ENCODE peak calls at places on chromosomes 4 and X, in six cellular contexts. C is CD8-positive, alpha-beta T cell; Z is psoas muscle; J is AG10803; D is WTC11; W is body of pancreas. T is an unnamed sample.

GRCh38 chrX:123425904-123426303 is 241.8 kb downstream of the GRIA3 start:
- DNase-seq in C (no peak), Z (no peak), J (peak; percentile 68), D (no peak), W (no peak), T (peak; percentile 22)

GRCh38 chr4:185656467-185656890 is 121.2 kb upstream of the PDLIM3 start:
- DNase-seq in C (no peak), Z (peak; percentile 54), J (peak; percentile 58), D (peak; percentile 47), W (peak; percentile 63), T (peak; percentile 90)

GRCh38 chr4:3699678-3700077 is 66.5 kb upstream of the ADRA2C start:
- DNase-seq in C (no peak), Z (peak; percentile 19), J (no peak), D (no peak), W (no peak), T (peak; percentile 57)

GRCh38 chrX:47169726-47170515 is 23.7 kb upstream of the UBA1 start:
- DNase-seq in C (peak; percentile 45), Z (no peak), J (peak; percentile 36), D (no peak), W (no peak), T (no peak)

GRCh38 chr4:88939697-88940096 is 117.3 kb downstream of the FAM13A start:
- DNase-seq in C (no peak), Z (no peak), J (peak; percentile 13), D (no peak), W (no peak), T (no peak)

GRCh38 chr4:102625232-102625930 is 124.2 kb downstream of the NFKB1 start:
- DNase-seq in C (peak; percentile 80), Z (no peak), J (peak; percentile 52), D (peak; percentile 46), W (peak; percentile 52), T (no peak)

GRCh38 chrX:130118396-130118795 is 8.1 kb upstream of the ELF4 start:
- DNase-seq in C (no peak), Z (no peak), J (peak; percentile 87), D (no peak), W (no peak), T (no peak)

GRCh38 chrX:11781734-11782370 is 23.8 kb downstream of the MSL3 start:
- DNase-seq in C (no peak), Z (no peak), J (no peak), D (peak; percentile 10), W (no peak), T (no peak)

GRCh38 chrX:2474963-2475726 is 25.6 kb downstream of the DHRSX start:
- DNase-seq in C (no peak), Z (no peak), J (no peak), D (no peak), W (no peak), T (no peak)

GRCh38 chrX:131827935-131828334 is 195.2 kb upstream of the STK26 start:
- DNase-seq in C (no peak), Z (no peak), J (no peak), D (peak; percentile 23), W (peak; percentile 13), T (no peak)

GRCh38 chr4:52982246-52982950 is 120.3 kb downstream of the RASL11B start:
- DNase-seq in C (no peak), Z (no peak), J (peak; percentile 73), D (no peak), W (peak; percentile 22), T (no peak)
- TF ChIP-seq CTCF in C (no peak), Z (peak; percentile 80), J (peak; percentile 91), D (no peak), W (peak; percentile 82), T (peak; percentile 64)

GRCh38 chr4:95641571-95641970 is 92.8 kb upstream of the UNC5C start:
- DNase-seq in C (no peak), Z (no peak), J (no peak), D (no peak), W (no peak), T (no peak)

GRCh38 chr4:95638920-95639501 is 90.2 kb upstream of the UNC5C start:
- DNase-seq in C (no peak), Z (no peak), J (no peak), D (no peak), W (no peak), T (no peak)

GRCh38 chr4:95636061-95636460 is 87.3 kb upstream of the UNC5C start:
- DNase-seq in C (no peak), Z (no peak), J (no peak), D (no peak), W (no peak), T (no peak)

GRCh38 chr4:95640337-95640736 is 91.6 kb upstream of the UNC5C start:
- DNase-seq in C (no peak), Z (no peak), J (no peak), D (no peak), W (no peak), T (no peak)

DNA sequence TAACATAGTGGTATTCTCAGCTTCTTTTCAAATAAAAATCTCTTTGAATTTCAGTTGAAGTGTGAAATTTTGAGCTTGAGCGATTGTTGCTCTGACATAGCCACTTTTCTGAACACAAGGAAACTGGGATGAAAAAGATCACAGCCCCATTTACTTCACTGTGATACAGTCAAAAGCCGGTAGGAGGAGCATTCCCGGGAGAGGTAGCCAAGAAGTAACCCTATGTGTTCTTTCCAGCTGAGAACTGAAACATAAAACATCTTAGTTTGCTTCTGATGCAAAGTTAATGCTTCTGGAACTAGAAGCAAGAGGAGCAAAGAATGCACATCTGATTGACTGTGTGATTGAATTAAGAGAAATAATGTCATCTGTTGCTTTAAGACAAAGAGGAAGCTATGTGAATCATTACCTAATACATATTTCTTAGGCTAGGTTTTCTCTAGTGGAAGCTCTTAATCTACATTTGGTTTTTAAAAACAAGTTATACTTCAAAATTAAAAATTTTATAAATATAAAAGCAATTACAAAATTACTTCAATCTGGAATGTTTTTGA is 88.4 kb upstream of the UNC5C start:
- DNase-seq in C (no peak), Z (no peak), J (no peak), D (peak; percentile 25), W (peak; percentile 2), T (no peak)
- TF ChIP-seq CTCF in C (no peak), Z (no peak), J (no peak), D (peak; percentile 41), W (peak; percentile 42), T (no peak)

GRCh38 chr4:85126991-85127591 is 160.6 kb upstream of the WDFY3 start:
- DNase-seq in C (no peak), Z (no peak), J (no peak), D (no peak), W (peak; percentile 20), T (no peak)

GRCh38 chr4:85132117-85132516 is 165.6 kb upstream of the WDFY3 start:
- DNase-seq in C (no peak), Z (no peak), J (no peak), D (no peak), W (no peak), T (no peak)

GRCh38 chr4:85128246-85129204 is 162.0 kb upstream of the WDFY3 start:
- DNase-seq in C (no peak), Z (no peak), J (no peak), D (no peak), W (no peak), T (no peak)

GRCh38 chr4:85125688-85126087 is 159.2 kb upstream of the WDFY3 start:
- DNase-seq in C (no peak), Z (no peak), J (no peak), D (no peak), W (no peak), T (no peak)

DNA sequence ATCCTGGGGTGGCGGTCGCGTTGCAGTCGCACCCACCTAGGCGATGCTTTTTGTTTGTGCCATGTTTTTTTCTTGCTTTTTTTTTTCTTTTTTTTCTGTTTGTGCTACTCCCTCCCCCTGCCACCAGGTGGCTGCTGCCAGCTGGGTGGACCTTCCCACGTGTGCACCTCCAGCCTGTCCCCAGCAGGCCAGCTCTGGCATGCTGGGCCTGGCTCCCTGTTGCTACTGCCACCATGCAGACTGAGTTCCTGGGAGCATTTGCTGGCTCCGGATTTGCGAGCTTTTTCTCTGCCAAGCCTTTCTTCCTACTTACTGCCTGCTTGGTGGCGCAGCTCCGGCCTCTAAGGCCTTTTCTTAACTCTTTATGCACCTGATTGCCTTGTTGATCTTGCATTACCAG is 161.2 kb upstream of the WDFY3 start:
- DNase-seq in C (no peak), Z (no peak), J (peak; percentile 16), D (peak; percentile 64), W (peak; percentile 55), T (no peak)
- TF ChIP-seq CTCF in C (no peak), Z (peak; percentile 14), J (peak; percentile 41), D (peak; percentile 68), W (peak; percentile 44), T (no peak)

GRCh38 chr4:154927126-154927525 is 146.1 kb downstream of the RBM46 start:
- DNase-seq in C (no peak), Z (no peak), J (no peak), D (no peak), W (no peak), T (no peak)

DNA sequence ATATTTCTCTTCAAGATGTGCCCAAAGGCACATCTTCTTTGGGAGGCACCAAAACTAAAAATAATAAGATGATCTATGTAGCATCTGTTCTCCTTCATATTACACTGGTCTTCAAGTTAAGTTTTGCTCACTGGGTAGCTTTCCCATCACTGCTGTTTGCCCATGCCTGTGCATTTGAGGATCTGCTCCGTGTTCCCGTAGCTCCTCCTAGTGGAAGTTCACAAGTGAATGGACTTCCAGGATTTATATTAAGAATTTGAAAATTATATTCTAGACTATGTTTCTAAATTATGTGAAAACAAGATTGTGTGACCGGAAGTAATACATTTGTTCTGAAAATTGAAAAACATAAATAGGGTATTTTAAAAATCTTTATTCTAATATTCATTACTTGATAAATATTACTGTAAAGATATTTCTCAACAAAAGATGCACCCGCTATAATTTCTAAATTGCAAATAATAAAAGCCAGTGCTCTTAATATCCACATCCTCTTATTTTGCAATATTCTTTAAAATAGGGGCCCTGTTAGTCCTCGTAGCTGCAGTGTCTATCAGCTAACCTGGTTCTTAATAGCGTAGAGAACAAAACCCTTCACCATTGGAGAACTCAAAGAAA is 147.7 kb downstream of the RBM46 start:
- DNase-seq in C (no peak), Z (no peak), J (peak; percentile 56), D (peak; percentile 40), W (peak; percentile 8), T (no peak)
- TF ChIP-seq CTCF in C (no peak), Z (no peak), J (peak; percentile 67), D (peak; percentile 45), W (peak; percentile 42), T (no peak)

GRCh38 chrX:8783100-8784098 is 17.8 kb downstream of the FAM9A start:
- DNase-seq in C (peak; percentile 52), Z (no peak), J (peak; percentile 6), D (peak; percentile 63), W (peak; percentile 38), T (no peak)
- TF ChIP-seq CTCF in C (peak; percentile 35), Z (no peak), J (peak; percentile 52), D (peak; percentile 51), W (peak; percentile 53), T (no peak)

DNA sequence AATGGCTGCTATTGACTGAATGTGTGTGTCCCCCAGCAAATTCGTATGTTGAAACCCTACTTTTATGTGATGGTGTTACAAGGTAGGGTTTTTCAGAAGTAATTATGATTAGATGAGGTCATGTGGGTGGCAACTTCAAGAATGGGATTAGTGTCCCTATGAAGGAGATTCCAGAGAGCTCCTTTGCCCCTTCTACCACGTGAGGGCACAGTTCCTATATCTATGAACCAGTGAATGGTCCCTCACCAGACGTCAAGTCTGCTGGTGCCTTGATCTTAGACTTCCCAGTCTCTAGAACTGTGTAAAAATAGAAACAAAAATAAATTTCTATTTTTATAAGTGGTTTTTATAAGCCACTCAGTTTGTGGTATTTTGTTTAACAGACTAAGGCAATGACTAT is 1137.6 kb upstream of the IGFBP7 start:
- DNase-seq in C (no peak), Z (no peak), J (no peak), D (peak; percentile 27), W (no peak), T (no peak)
- TF ChIP-seq CTCF in C (no peak), Z (no peak), J (no peak), D (no peak), W (no peak), T (no peak)